ENCODE peak calls at places on chromosomes 1 and 21, in eight cellular contexts. T is heart right ventricle; V is CD8-positive, alpha-beta T cell; W is pancreas; N is IMR-90; X is effector memory CD4-positive, alpha-beta T cell; J is tibial artery; M is lower lobe of right lung. I is an unnamed sample. For H3K9me3, the result is how much of the 10 kb centered on the place peaks cover.

GRCh38 chr1:21933397-21934248 is 3.5 kb downstream of the HSPG2 start:
- DNase-seq in T (peak), X (no peak), J (peak), N (no peak), M (peak), W (peak), V (no peak), I (no peak)

GRCh38 chr1:47198214-47198613 is 8.4 kb upstream of the PDZK1IP1 start:
- DNase-seq in W (no peak), X (no peak), T (no peak), V (no peak), M (no peak), J (no peak), N (no peak), I (no peak)

GRCh38 chr1:235357485-235358378 is 9.5 kb upstream of the TBCE start:
- DNase-seq in V (no peak), T (no peak), N (no peak), M (no peak), J (no peak), X (no peak), W (no peak), I (no peak)

GRCh38 chr1:41811051-41811795 is 107.5 kb downstream of the HIVEP3 start:
- DNase-seq in X (no peak), M (peak), N (peak), W (no peak), J (no peak), V (peak), T (no peak), I (no peak)

GRCh38 chr1:19209439-19209989 is 552 bp downstream of the UBR4 start:
- DNase-seq in J (peak), M (peak), X (peak), N (peak), T (peak), W (no peak), V (no peak), I (no peak)

GRCh38 chr1:96927125-96927524 is 205.5 kb downstream of the PTBP2 start:
- DNase-seq in J (no peak), W (no peak), T (no peak), M (no peak), V (no peak), X (no peak), N (peak), I (no peak)

GRCh38 chr21:38401527-38401926 is 96.8 kb downstream of the ERG start:
- DNase-seq in T (no peak), N (no peak), V (no peak), M (no peak), J (no peak), X (no peak), W (no peak), I (no peak)

GRCh38 chr1:33683913-33684312 is 180.0 kb upstream of the HMGB4 start:
- DNase-seq in J (no peak), N (no peak), X (no peak), V (no peak), M (no peak), W (no peak), T (peak), I (no peak)

GRCh38 chr1:10204003-10204642 is 6.2 kb upstream of the KIF1B start:
- DNase-seq in X (no peak), T (no peak), N (no peak), M (no peak), V (no peak), W (no peak), J (peak), I (no peak)

GRCh38 chr21:32383812-32384211 is 9.0 kb downstream of the URB1 start:
- DNase-seq in N (no peak), M (no peak), X (no peak), T (no peak), W (no peak), J (no peak), V (peak), I (no peak)

GRCh38 chr1:7010534-7011200 is 225.4 kb downstream of the CAMTA1 start:
- DNase-seq in V (no peak), W (peak), N (no peak), T (no peak), X (no peak), J (no peak), M (no peak), I (no peak)

GRCh38 chr21:17903029-17903806 is 84.1 kb upstream of the C21orf91 start:
- DNase-seq in X (no peak), V (no peak), J (no peak), W (no peak), M (no peak), N (peak), T (no peak), I (no peak)

GRCh38 chr1:206120406-206120805 is 3.2 kb upstream of the AVPR1B start:
- DNase-seq in J (no peak), T (no peak), M (no peak), X (no peak), V (no peak), N (no peak), W (no peak), I (no peak)

GRCh38 chr1:171610385-171610784 is 11.7 kb upstream of the MYOCOS start:
- DNase-seq in V (no peak), M (no peak), X (no peak), J (no peak), N (peak), W (no peak), T (no peak), I (no peak)

GRCh38 chr21:41217656-41218380 is 49.9 kb downstream of the BACE2 start:
- DNase-seq in X (no peak), V (no peak), M (no peak), T (peak), J (peak), W (no peak), N (peak), I (no peak)

GRCh38 chr1:92728687-92729086 is 56.2 kb downstream of the EVI5 start:
- DNase-seq in M (no peak), W (no peak), T (no peak), J (no peak), V (no peak), N (peak), X (no peak), I (no peak)

GRCh38 chr21:18041012-18041411 is 203.6 kb upstream of the CHODL start:
- DNase-seq in W (no peak), N (no peak), M (no peak), X (no peak), T (no peak), J (no peak), V (no peak), I (no peak)

GRCh38 chr1:24744911-24745710 is at the start of gene CLIC4:
- DNase-seq in X (peak), V (peak), M (peak), J (peak), W (peak), N (peak), T (peak), I (peak)

GRCh38 chr21:46552274-46552673 is 52.6 kb downstream of the S100B start:
- DNase-seq in M (no peak), T (no peak), J (no peak), N (no peak), W (no peak), V (peak), X (no peak), I (no peak)

GRCh38 chr1:36083635-36084501 is at the start of gene TEKT2:
- DNase-seq in V (no peak), M (no peak), X (no peak), T (no peak), J (no peak), W (peak), N (no peak), I (no peak)

GRCh38 chr1:152513081-152513480 is 1.2 kb upstream of the CRCT1 start:
- DNase-seq in V (no peak), X (no peak), N (no peak), M (no peak), J (no peak), W (no peak), T (no peak), I (no peak)

GRCh38 chr1:152514715-152515453 is 602 bp downstream of the CRCT1 start:
- DNase-seq in X (no peak), T (no peak), J (no peak), W (no peak), V (no peak), N (no peak), M (no peak), I (no peak)

GRCh38 chr1:152515454-152515823 is 1.2 kb downstream of the CRCT1 start:
- DNase-seq in T (no peak), V (no peak), N (peak), M (no peak), J (no peak), W (no peak), X (no peak), I (no peak)

GRCh38 chr1:152517237-152517811 is 3.0 kb downstream of the CRCT1 start:
- DNase-seq in X (no peak), M (no peak), T (no peak), N (no peak), J (no peak), W (no peak), V (no peak), I (no peak)

GRCh38 chr1:152516082-152516481 is 1.8 kb downstream of the CRCT1 start:
- DNase-seq in V (no peak), T (no peak), J (no peak), N (no peak), W (no peak), M (no peak), X (no peak), I (no peak)
- H3K9me3 ChIP-seq in V (under half), T (under half), J (under half), N (under half), W (under half), M (under half), X (under half), I (under half)

DNA sequence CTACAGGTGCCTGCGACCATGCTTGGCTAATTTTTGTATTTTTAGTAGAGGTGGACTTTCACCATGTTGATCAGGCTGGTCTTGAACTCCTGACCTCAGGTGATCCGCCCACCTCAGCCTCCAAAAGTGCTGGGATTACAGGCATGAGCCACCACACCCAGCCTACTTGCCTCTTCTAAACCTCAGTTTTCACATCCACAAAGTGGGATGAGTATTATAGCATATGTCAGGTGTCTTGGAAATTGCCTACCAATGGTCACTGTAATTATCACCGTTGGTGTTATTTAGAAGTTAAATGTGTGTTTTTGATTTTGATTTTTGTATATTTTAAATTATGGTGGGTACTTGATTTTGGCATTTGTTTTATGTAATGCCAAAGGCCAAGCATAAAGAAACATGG is 36.7 kb downstream of the SLC44A3 start:
- DNase-seq in N (no peak), T (no peak), M (no peak), V (no peak), X (no peak), J (no peak), W (no peak), I (no peak)
- H3K9me3 ChIP-seq in N (under half), T (under half), M (under half), V (under half), X (under half), J (under half), W (under half), I (under half)

GRCh38 chr1:155016231-155016831 is 13.7 kb downstream of the ZBTB7B start:
- DNase-seq in M (no peak), X (no peak), W (no peak), V (no peak), T (no peak), N (no peak), J (no peak), I (no peak)

GRCh38 chr1:155015527-155016230 is 13.1 kb downstream of the ZBTB7B start:
- DNase-seq in T (no peak), N (no peak), V (no peak), W (no peak), J (no peak), M (no peak), X (no peak), I (no peak)

GRCh38 chr1:155013632-155014031 is 11.0 kb downstream of the ZBTB7B start:
- DNase-seq in W (no peak), M (no peak), J (no peak), T (no peak), N (no peak), V (no peak), X (peak), I (no peak)

GRCh38 chr1:155012760-155013602 is 10.4 kb downstream of the ZBTB7B start:
- DNase-seq in N (no peak), V (no peak), J (no peak), X (no peak), M (no peak), T (no peak), W (no peak), I (no peak)

DNA sequence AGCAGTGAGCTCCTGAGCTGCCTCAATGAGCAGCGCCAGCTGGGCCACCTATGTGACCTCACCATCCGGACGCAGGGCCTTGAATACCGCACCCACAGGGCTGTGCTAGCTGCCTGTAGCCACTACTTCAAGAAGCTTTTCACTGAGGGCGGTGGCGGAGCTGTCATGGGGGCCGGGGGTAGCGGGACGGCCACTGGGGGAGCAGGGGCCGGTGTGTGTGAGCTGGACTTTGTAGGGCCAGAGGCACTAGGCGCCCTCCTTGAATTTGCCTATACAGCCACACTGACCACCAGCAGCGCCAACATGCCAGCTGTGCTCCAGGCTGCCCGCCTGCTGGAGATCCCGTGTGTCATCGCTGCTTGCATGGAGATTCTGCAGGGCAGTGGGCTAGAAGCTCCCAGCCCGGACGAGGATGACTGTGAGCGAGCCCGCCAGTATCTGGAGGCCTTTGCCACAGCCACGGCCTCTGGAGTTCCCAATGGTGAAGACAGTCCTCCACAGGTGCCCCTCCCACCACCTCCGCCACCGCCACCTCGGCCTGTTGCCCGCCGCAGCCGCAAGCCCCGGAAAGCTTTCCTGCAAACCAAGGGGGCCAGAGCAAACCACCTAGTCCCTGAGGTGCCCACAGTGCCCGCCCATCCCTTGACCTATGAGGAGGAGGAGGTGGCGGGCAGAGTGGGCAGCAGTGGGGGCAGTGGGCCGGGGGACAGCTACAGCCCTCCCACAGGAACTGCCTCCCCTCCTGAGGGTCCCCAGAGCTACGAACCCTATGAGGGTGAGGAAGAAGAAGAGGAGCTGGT is 12.3 kb downstream of the ZBTB7B start:
- DNase-seq in V (no peak), T (no peak), J (peak), X (no peak), M (no peak), N (no peak), W (no peak), I (no peak)
- H3K9me3 ChIP-seq in V (under half), T (under half), J (under half), X (under half), M (under half), N (under half), W (under half), I (under half)

GRCh38 chr1:4053160-4053748 is 153.2 kb upstream of the C1orf174 start:
- DNase-seq in T (no peak), J (peak), V (no peak), M (no peak), N (no peak), W (no peak), X (no peak), I (no peak)

GRCh38 chr1:4053774-4054173 is 153.7 kb upstream of the C1orf174 start:
- DNase-seq in X (no peak), T (no peak), J (no peak), V (no peak), W (no peak), M (no peak), N (no peak), I (no peak)

GRCh38 chr1:4056422-4056821 is 156.3 kb upstream of the C1orf174 start:
- DNase-seq in T (no peak), J (no peak), V (no peak), N (no peak), M (no peak), X (no peak), W (no peak), I (no peak)

GRCh38 chr1:4055677-4055967 is 155.6 kb upstream of the C1orf174 start:
- DNase-seq in J (no peak), M (no peak), N (no peak), V (peak), X (no peak), T (no peak), W (no peak), I (no peak)

DNA sequence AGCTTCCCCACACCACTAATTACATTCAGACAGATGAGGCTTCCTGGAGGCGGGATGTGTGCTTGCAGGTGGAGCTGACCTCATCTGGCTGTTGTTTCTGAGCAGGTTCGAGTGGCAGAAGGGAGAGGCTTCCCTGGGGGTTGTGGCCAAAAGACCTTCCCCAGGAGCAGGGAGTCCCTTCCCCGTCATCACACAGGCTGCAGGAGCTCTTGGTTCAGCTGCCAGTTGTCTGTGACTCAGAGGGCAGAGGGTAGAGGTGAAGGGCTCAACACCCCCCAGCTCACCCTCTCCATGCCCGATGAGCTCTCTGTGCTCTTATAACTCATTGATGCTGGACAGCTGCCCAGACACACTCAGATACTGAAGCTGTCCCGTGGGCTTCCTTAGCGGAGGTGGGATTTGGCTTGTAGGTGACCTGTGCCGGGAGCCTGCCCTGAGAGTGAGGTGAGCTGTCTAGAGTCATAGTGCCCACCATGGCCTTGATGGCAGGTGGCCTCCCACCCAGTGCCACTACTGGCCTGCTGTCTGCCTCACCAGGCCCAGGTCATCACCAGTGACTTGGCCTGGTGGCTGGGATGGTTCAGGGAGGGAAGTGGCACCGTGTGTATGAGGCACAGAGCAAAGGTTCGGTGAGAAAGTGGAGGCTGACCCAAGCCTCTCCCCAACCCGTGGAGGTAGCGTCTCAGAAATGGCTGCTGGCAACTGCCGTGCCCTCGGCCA is 155.0 kb upstream of the C1orf174 start:
- DNase-seq in J (peak), M (no peak), T (no peak), X (no peak), N (no peak), W (no peak), V (no peak), I (no peak)
- H3K9me3 ChIP-seq in J (under half), M (under half), T (under half), X (under half), N (half or more), W (under half), V (under half), I (under half)

DNA sequence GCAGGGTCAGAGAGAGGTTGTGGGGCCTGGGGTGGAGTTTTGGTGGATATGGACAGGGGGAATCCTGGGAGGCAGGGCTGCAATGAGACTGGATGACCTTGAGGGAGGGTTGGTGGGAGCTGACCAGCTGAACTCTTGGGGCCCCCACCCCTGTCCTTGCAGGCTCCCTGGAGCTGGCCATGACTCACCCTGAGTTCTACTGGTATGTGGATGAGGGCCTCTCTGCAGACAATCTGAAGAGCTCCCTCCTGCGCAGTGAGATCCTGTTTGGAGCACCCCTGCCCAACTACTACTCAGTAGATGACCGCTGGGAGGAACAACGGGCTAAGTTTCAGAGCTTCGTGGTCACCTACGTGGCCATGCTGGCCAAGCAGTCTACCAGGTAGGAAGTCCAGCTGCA is 23.6 kb downstream of the DISP3 start:
- DNase-seq in J (peak), M (no peak), T (no peak), X (no peak), V (no peak), N (no peak), W (no peak), I (no peak)
- H3K9me3 ChIP-seq in J (under half), M (under half), T (under half), X (under half), V (under half), N (under half), W (under half), I (under half)

DNA sequence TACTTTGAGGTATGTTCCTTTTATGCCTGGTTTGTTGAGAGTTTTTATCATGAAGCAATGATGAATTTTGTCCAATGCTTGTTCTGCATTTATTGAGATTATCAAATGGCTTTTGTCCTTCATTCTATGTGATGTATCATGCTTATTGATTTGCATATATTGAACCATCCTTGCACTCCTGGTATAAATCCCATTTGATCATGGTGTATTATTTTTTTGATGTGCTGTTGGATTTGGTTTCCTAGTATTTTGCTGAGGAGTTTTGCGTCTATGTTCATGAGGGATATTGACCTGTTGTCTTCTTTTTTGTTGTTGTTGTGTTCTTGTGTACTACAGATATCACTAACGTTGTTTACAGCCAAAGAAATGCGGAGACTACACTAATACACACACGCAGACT is 4.1 kb downstream of the DNAH14 start:
- DNase-seq in X (no peak), T (no peak), M (no peak), V (no peak), W (no peak), N (no peak), J (no peak), I (no peak)
- H3K9me3 ChIP-seq in X (under half), T (half or more), M (under half), V (under half), W (under half), N (under half), J (under half), I (under half)

GRCh38 chr1:5343256-5344020 is 648.8 kb downstream of the NPHP4 start:
- DNase-seq in X (no peak), M (no peak), T (no peak), N (no peak), W (no peak), J (no peak), V (peak), I (no peak)
- H3K9me3 ChIP-seq in X (under half), M (under half), T (under half), N (under half), W (under half), J (under half), V (under half), I (under half)

GRCh38 chr1:158833269-158833668 is 2.1 kb downstream of the MNDA start:
- DNase-seq in J (no peak), X (no peak), N (no peak), V (no peak), M (no peak), W (no peak), T (no peak), I (no peak)

GRCh38 chr1:158830074-158830677 is 975 bp upstream of the MNDA start:
- DNase-seq in N (no peak), W (no peak), J (no peak), T (no peak), X (no peak), V (no peak), M (no peak), I (no peak)

GRCh38 chr1:158836038-158836437 is 4.9 kb downstream of the MNDA start:
- DNase-seq in X (no peak), T (no peak), V (no peak), W (no peak), M (no peak), J (no peak), N (no peak), I (no peak)

GRCh38 chr1:158830904-158831507 is at the start of gene MNDA:
- DNase-seq in M (no peak), W (no peak), J (no peak), X (no peak), V (no peak), T (no peak), N (no peak), I (no peak)
- H3K9me3 ChIP-seq in M (under half), W (under half), J (under half), X (under half), V (under half), T (under half), N (under half), I (under half)